ENCODE peak calls at places on chromosomes 3 and 15, in six cellular contexts. A, F, Z, R, I and G are unnamed samples.
A peak's percentile ranks its signal among the peaks of the same experiment; 100 is the strongest.

GRCh38 chr3:184683900-184684560 is 27.8 kb downstream of the MAGEF1 start:
- DNase-seq in A (no peak), F (no peak), Z (no peak), R (no peak), I (no peak), G (no peak)

GRCh38 chr3:55484191-55484644 is 2.9 kb downstream of the WNT5A start:
- DNase-seq in A (no peak), F (no peak), Z (no peak), R (no peak), I (no peak), G (no peak)

GRCh38 chr3:13076255-13076654 is 3.0 kb upstream of the IQSEC1 start:
- DNase-seq in A (no peak), F (no peak), Z (no peak), R (no peak), I (no peak), G (no peak)

GRCh38 chr15:50134524-50135024 is 15.5 kb upstream of the ATP8B4 start:
- DNase-seq in A (peak; percentile 56), F (no peak), Z (no peak), R (no peak), I (peak; percentile 88), G (peak; percentile 10)

GRCh38 chr3:171506743-171507319 is 46.6 kb upstream of the TNIK start:
- DNase-seq in A (no peak), F (no peak), Z (no peak), R (no peak), I (peak; percentile 58), G (no peak)

GRCh38 chr3:12729313-12729676 is 29.8 kb downstream of the TMEM40 start:
- DNase-seq in A (no peak), F (no peak), Z (no peak), R (no peak), I (no peak), G (peak; percentile 75)

GRCh38 chr15:43702174-43702573 is 8.5 kb downstream of the CKMT1A start:
- DNase-seq in A (no peak), F (no peak), Z (no peak), R (no peak), I (no peak), G (peak; percentile 82)

GRCh38 chr3:175208316-175208715 is 349.2 kb downstream of the NAALADL2 start:
- DNase-seq in A (no peak), F (no peak), Z (peak; percentile 38), R (no peak), I (peak; percentile 11), G (no peak)

GRCh38 chr3:127777332-127777731 is 45.0 kb downstream of the MGLL start:
- DNase-seq in A (no peak), F (no peak), Z (no peak), R (no peak), I (no peak), G (no peak)